ENCODE peak calls at places on chromosome 2, in four cellular contexts. One of them, this sample, is unnamed. For H3K27me3, the result is how much of the 10 kb centered on the place peaks cover.

GRCh38 chr2:217851191-217852020 is 151.4 kb downstream of the TNS1 start:
- DNase-seq in neural progenitor cell: no peak
- DNase-seq in aorta: peak
- DNase-seq in endodermal cell: no peak
- DNase-seq in this sample: no peak

GRCh38 chr2:230054079-230054478 is 14.6 kb downstream of the SLC16A14 start:
- DNase-seq in endodermal cell: no peak
- DNase-seq in aorta: no peak
- DNase-seq in neural progenitor cell: no peak
- DNase-seq in this sample: no peak

GRCh38 chr2:84970266-84970955 is 550 bp upstream of the KCMF1 start:
- DNase-seq in endodermal cell: peak
- DNase-seq in neural progenitor cell: peak
- DNase-seq in aorta: peak
- DNase-seq in this sample: peak

GRCh38 chr2:72917875-72918660 is 749 bp downstream of the EMX1 start:
- DNase-seq in aorta: peak
- DNase-seq in endodermal cell: peak
- DNase-seq in neural progenitor cell: peak
- DNase-seq in this sample: peak

GRCh38 chr2:195482050-195482449 is 175.0 kb upstream of the SLC39A10 start:
- DNase-seq in aorta: no peak
- DNase-seq in endodermal cell: no peak
- DNase-seq in neural progenitor cell: no peak
- DNase-seq in this sample: no peak

GRCh38 chr2:199136681-199137080 is 321.1 kb downstream of the SATB2 start:
- DNase-seq in endodermal cell: no peak
- DNase-seq in aorta: no peak
- DNase-seq in neural progenitor cell: no peak
- DNase-seq in this sample: no peak

GRCh38 chr2:101223814-101224231 is 28.9 kb upstream of the CNOT11 start:
- DNase-seq in neural progenitor cell: no peak
- DNase-seq in endodermal cell: no peak
- DNase-seq in aorta: no peak
- DNase-seq in this sample: no peak

GRCh38 chr2:241561811-241562210 is 3.3 kb downstream of the BOK start:
- DNase-seq in aorta: peak
- DNase-seq in neural progenitor cell: no peak
- DNase-seq in endodermal cell: peak
- DNase-seq in this sample: peak

GRCh38 chr2:15584767-15585469 is 6.8 kb upstream of the DDX1 start:
- DNase-seq in neural progenitor cell: no peak
- DNase-seq in aorta: no peak
- DNase-seq in endodermal cell: no peak
- DNase-seq in this sample: no peak

GRCh38 chr2:225120175-225120574 is 77.9 kb upstream of the DOCK10 start:
- DNase-seq in neural progenitor cell: no peak
- DNase-seq in endodermal cell: no peak
- DNase-seq in aorta: no peak
- DNase-seq in this sample: no peak

GRCh38 chr2:148557844-148558436 is 86.6 kb upstream of the EPC2 start:
- DNase-seq in aorta: no peak
- DNase-seq in neural progenitor cell: no peak
- DNase-seq in endodermal cell: no peak
- DNase-seq in this sample: no peak

GRCh38 chr2:96509114-96509846 is 4.1 kb upstream of the NEURL3 start:
- DNase-seq in aorta: peak
- DNase-seq in endodermal cell: peak
- DNase-seq in neural progenitor cell: peak
- DNase-seq in this sample: peak

GRCh38 chr2:216056739-216057138 is 24.9 kb downstream of the PECR start:
- DNase-seq in endodermal cell: no peak
- DNase-seq in aorta: no peak
- DNase-seq in neural progenitor cell: no peak
- DNase-seq in this sample: no peak

GRCh38 chr2:150267651-150268415 is 219.6 kb downstream of the RND3 start:
- DNase-seq in aorta: no peak
- DNase-seq in neural progenitor cell: peak
- DNase-seq in endodermal cell: no peak
- DNase-seq in this sample: no peak

GRCh38 chr2:212549463-212549862 is 10.9 kb upstream of the ERBB4 start:
- DNase-seq in aorta: no peak
- DNase-seq in endodermal cell: no peak
- DNase-seq in neural progenitor cell: no peak
- DNase-seq in this sample: no peak

GRCh38 chr2:100184055-100184737 is 41.8 kb upstream of the AFF3 start:
- DNase-seq in endodermal cell: no peak
- DNase-seq in aorta: no peak
- DNase-seq in neural progenitor cell: no peak
- DNase-seq in this sample: no peak

GRCh38 chr2:114442545-114442944 is at the start of gene DPP10:
- DNase-seq in aorta: no peak
- DNase-seq in neural progenitor cell: peak
- DNase-seq in endodermal cell: peak
- DNase-seq in this sample: peak

DNA sequence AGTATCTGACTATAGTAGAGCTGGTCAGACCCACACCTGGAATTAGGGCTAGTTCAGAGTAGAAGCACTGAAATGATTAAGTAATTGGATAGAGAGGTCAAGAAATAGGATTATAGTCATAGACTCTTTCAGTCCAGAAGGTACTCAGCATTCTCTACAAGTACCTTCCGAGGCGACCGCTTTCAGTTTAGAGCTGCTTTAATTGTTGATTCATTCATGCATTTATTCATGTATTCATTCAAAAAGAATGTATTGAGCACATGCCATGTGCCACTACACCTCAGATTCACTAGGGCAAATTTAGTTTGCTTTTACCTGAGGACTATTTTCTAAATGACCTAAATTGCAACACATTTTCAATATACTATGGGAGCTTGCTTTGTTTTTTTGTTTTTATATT is 48.7 kb downstream of the CRIM1 start:
- DNase-seq in neural progenitor cell: no peak
- DNase-seq in aorta: no peak
- DNase-seq in endodermal cell: no peak
- DNase-seq in this sample: no peak
- H3K27me3 ChIP-seq in neural progenitor cell: under half
- H3K27me3 ChIP-seq in aorta: under half
- H3K27me3 ChIP-seq in endodermal cell: under half
- H3K27me3 ChIP-seq in this sample: under half

GRCh38 chr2:39665811-39666488 is at the start of gene TMEM178A:
- DNase-seq in neural progenitor cell: peak
- DNase-seq in aorta: peak
- DNase-seq in endodermal cell: peak
- DNase-seq in this sample: peak
- H3K4me3 ChIP-seq in neural progenitor cell: peak
- H3K4me3 ChIP-seq in aorta: peak
- H3K4me3 ChIP-seq in endodermal cell: peak
- H3K4me3 ChIP-seq in this sample: peak

DNA sequence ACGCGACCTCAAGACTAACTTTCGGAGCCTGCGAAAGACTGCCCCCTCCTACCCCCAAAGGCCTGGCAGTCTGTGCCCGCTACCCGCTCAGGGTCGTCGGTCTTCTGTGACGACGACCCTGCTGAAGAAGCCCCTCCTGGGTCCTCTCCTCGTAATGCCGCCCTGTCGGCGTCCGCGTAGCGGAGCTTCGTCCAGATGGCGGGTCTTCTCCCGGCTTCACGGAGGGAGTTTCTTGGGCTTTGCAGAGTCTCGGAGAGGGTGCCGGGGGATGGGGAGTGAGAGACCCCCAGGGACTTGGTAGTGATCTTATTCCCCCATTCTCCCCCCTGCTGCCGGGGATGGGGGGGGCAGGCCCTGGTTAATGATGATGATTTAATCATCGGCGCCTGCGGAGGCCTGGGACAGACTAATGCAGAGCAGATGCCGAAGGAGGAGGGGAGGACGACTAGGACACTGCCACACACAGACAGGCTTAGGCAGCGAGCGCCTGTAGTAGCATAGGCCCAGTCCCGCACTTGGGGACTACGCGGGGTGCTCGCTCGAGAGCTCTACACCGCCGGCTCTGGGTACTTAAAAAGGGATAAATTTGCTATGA is 528 bp upstream of the PCGF1 start:
- DNase-seq in neural progenitor cell: peak
- DNase-seq in aorta: no peak
- DNase-seq in endodermal cell: peak
- DNase-seq in this sample: peak
- H3K27me3 ChIP-seq in neural progenitor cell: half or more
- H3K27me3 ChIP-seq in aorta: under half
- H3K27me3 ChIP-seq in endodermal cell: half or more
- H3K27me3 ChIP-seq in this sample: half or more

GRCh38 chr2:164913011-164913410 is 42.3 kb downstream of the SLC38A11 start:
- DNase-seq in endodermal cell: no peak
- DNase-seq in neural progenitor cell: peak
- DNase-seq in aorta: no peak
- DNase-seq in this sample: peak
- H3K4me3 ChIP-seq in endodermal cell: no peak
- H3K4me3 ChIP-seq in neural progenitor cell: no peak
- H3K4me3 ChIP-seq in aorta: no peak
- H3K4me3 ChIP-seq in this sample: no peak

GRCh38 chr2:240048237-240048636 is 5.1 kb downstream of the OR6B3 start:
- DNase-seq in endodermal cell: no peak
- DNase-seq in neural progenitor cell: no peak
- DNase-seq in aorta: no peak
- DNase-seq in this sample: no peak

GRCh38 chr2:240045098-240045497 is 8.2 kb downstream of the OR6B3 start:
- DNase-seq in endodermal cell: no peak
- DNase-seq in aorta: no peak
- DNase-seq in neural progenitor cell: no peak
- DNase-seq in this sample: no peak

GRCh38 chr2:240041363-240041762 is 11.1 kb upstream of the OR6B2 start:
- DNase-seq in neural progenitor cell: no peak
- DNase-seq in endodermal cell: no peak
- DNase-seq in aorta: peak
- DNase-seq in this sample: no peak

DNA sequence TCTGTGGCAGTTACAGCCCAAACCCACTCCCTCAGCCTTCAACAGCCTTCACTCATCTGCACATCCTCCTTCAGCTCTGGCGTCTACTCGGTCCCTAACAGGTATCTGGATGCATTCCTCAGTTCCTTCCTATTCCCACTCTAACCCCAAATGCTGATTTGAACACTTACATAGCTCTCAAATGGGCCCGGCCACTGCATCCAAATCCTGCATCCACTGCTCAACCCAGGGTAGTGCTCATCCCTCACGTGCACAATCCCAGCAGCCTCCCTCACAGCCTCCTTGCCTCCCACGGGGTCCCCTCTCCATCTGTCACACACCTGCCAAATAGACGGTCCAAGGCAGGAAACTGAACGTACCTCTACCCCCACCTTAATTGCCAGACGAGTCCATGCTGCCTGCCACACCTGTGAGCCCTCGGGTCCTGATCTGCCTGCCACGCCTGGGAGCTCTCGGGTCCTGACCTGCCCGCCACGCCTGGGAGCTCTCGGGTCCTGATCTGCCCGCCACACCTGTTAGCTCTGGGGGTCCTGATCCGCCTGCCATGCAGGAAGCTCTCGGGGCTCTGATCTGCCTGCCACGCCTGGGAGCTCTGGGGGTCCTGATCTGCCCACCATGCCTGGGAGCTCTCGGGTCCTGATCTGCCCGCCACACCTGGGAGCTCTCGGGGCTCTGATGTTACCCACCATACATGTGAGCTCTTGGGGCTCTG is 9.9 kb downstream of the OR6B3 start:
- DNase-seq in endodermal cell: no peak
- DNase-seq in neural progenitor cell: no peak
- DNase-seq in aorta: no peak
- DNase-seq in this sample: no peak
- H3K27me3 ChIP-seq in endodermal cell: under half
- H3K27me3 ChIP-seq in neural progenitor cell: half or more
- H3K27me3 ChIP-seq in aorta: under half
- H3K27me3 ChIP-seq in this sample: under half

This sample was measured in H7.